ENCODE peak calls at places on chromosomes 6 and 20, in five cellular contexts. E is IMR-90, B is H1, K is neuronal stem cell, N is trophoblast cell. J is an unnamed sample. For H3K79me1, the result is how much of the 10 kb centered on the place peaks cover.

GRCh38 chr6:38901802-38902522 is 146.6 kb upstream of the GLP1R start:
- DNase-seq in E (no peak), B (no peak), K (no peak), N (no peak), J (peak)

GRCh38 chr6:31079656-31080261 is 32.6 kb downstream of the C6orf15 start:
- DNase-seq in E (peak), B (peak), K (peak), N (peak), J (peak)

GRCh38 chr6:2763345-2763841 is 1.8 kb upstream of the WRNIP1 start:
- DNase-seq in E (no peak), B (no peak), K (no peak), N (peak), J (peak)

GRCh38 chr6:48307583-48307982 is 196.6 kb upstream of the PTCHD4 start:
- DNase-seq in E (no peak), B (no peak), K (no peak), N (no peak), J (no peak)

GRCh38 chr6:113464959-113465358 is 392.2 kb upstream of the MARCKS start:
- DNase-seq in E (peak), B (no peak), K (no peak), N (no peak), J (no peak)

GRCh38 chr6:169839898-169840631 is 88.6 kb downstream of the ERMARD start:
- DNase-seq in E (no peak), B (peak), K (no peak), N (no peak), J (peak)

GRCh38 chr6:83904395-83904794 is 44.9 kb downstream of the CYB5R4 start:
- DNase-seq in E (no peak), B (no peak), K (no peak), N (no peak), J (no peak)

GRCh38 chr20:23225407-23226060 is 125.1 kb upstream of the NXT1 start:
- DNase-seq in E (peak), B (no peak), K (no peak), N (peak), J (no peak)

GRCh38 chr20:36116813-36117441 is 37.6 kb upstream of the EPB41L1 start:
- DNase-seq in E (peak), B (no peak), K (no peak), N (no peak), J (no peak)

GRCh38 chr6:144352310-144352709 is 67.2 kb downstream of the UTRN start:
- DNase-seq in E (no peak), B (no peak), K (no peak), N (no peak), J (no peak)

GRCh38 chr6:100035873-100036653 is 42.0 kb upstream of the MCHR2 start:
- DNase-seq in E (no peak), B (no peak), K (no peak), N (no peak), J (no peak)

GRCh38 chr6:108896111-108896661 is 48.0 kb downstream of the ARMC2 start:
- DNase-seq in E (peak), B (no peak), K (no peak), N (no peak), J (no peak)

GRCh38 chr20:35947489-35947888 is 6.8 kb downstream of the SCAND1 start:
- DNase-seq in E (peak), B (peak), K (no peak), N (no peak), J (peak)

GRCh38 chr20:35260426-35260825 is 17.5 kb downstream of the MMP24OS start:
- DNase-seq in E (no peak), B (no peak), K (no peak), N (no peak), J (peak)

GRCh38 chr6:170394980-170395379 is 88.4 kb downstream of the FAM120B start:
- DNase-seq in E (no peak), B (no peak), K (no peak), N (no peak), J (no peak)

GRCh38 chr20:59031326-59032022 is 661 bp downstream of the ATP5F1E start:
- DNase-seq in E (no peak), B (no peak), K (no peak), N (no peak), J (no peak)

GRCh38 chr6:121590438-121590837 is 155.0 kb downstream of the GJA1 start:
- DNase-seq in E (peak), B (no peak), K (no peak), N (no peak), J (no peak)

GRCh38 chr6:126038234-126038633 is 51.9 kb downstream of the TRMT11 start:
- DNase-seq in E (no peak), B (no peak), K (no peak), N (no peak), J (no peak)

GRCh38 chr6:114154812-114155211 is 183.9 kb upstream of the HDAC2 start:
- DNase-seq in E (no peak), B (no peak), K (no peak), N (no peak), J (no peak)

GRCh38 chr6:113489946-113490345 is 367.2 kb upstream of the MARCKS start:
- DNase-seq in E (no peak), B (no peak), K (no peak), N (no peak), J (no peak)

GRCh38 chr20:55488593-55488992 is 516.7 kb downstream of the CBLN4 start:
- DNase-seq in E (no peak), B (no peak), K (no peak), N (no peak), J (no peak)

GRCh38 chr6:111661541-111662041 is 55.9 kb upstream of the TRAF3IP2 start:
- DNase-seq in E (no peak), B (peak), K (no peak), N (no peak), J (peak)

GRCh38 chr20:64169089-64169560 is 4.9 kb downstream of the MYT1 start:
- DNase-seq in E (no peak), B (no peak), K (no peak), N (no peak), J (no peak)

GRCh38 chr6:45658958-45659357 is 281.2 kb upstream of the SUPT3H start:
- DNase-seq in E (no peak), B (no peak), K (no peak), N (no peak), J (no peak)

GRCh38 chr20:50580016-50580747 is 70.0 kb downstream of the PTPN1 start:
- DNase-seq in E (peak), B (peak), K (peak), N (peak), J (peak)

GRCh38 chr6:129671442-129672344 is 38.3 kb downstream of the ARHGAP18 start:
- DNase-seq in E (no peak), B (no peak), K (no peak), N (no peak), J (no peak)

GRCh38 chr6:166598441-166599138 is 12.1 kb upstream of the RAMACL start:
- DNase-seq in E (peak), B (no peak), K (no peak), N (peak), J (no peak)

GRCh38 chr6:150184850-150185480 is 42.1 kb downstream of the PPP1R14C start:
- DNase-seq in E (no peak), B (no peak), K (no peak), N (no peak), J (no peak)

GRCh38 chr6:2807342-2808090 is 34.1 kb downstream of the SERPINB1 start:
- DNase-seq in E (peak), B (no peak), K (no peak), N (no peak), J (no peak)

GRCh38 chr6:134539865-134540323 is 222.0 kb upstream of the SGK1 start:
- DNase-seq in E (no peak), B (no peak), K (no peak), N (no peak), J (no peak)

GRCh38 chr6:139250296-139251274 is 41.2 kb downstream of the TXLNB start:
- DNase-seq in E (peak), B (peak), K (peak), N (peak), J (peak)

GRCh38 chr6:162627362-162627761 is 100.2 kb downstream of the PRKN start:
- DNase-seq in E (no peak), B (no peak), K (no peak), N (no peak), J (no peak)
- H4K8ac ChIP-seq in E (no peak), B (no peak), K (no peak), N (no peak), J (no peak)

DNA sequence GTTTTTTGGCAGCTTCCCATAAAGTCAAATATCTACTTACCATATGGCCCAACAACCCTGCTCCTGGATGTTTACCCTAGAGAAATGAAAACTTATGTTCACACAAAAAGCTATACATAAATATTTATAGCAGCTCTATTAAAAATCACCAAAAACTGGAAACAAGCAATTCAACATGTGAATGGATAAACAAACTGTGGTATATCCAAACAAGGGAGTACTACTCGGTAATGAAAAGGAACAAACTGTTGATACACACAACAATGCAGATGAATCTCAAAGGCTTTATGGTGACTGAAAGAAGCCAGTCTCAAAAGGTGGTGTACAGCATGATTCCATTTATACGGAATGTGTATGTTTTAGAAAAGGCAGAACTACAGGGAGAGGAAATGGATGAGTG is 48.4 kb downstream of the PREX1 start:
- DNase-seq in E (no peak), B (no peak), K (no peak), N (no peak), J (no peak)
- H3K79me1 ChIP-seq in E (under half), B (under half), K (under half), N (under half), J (under half)

DNA sequence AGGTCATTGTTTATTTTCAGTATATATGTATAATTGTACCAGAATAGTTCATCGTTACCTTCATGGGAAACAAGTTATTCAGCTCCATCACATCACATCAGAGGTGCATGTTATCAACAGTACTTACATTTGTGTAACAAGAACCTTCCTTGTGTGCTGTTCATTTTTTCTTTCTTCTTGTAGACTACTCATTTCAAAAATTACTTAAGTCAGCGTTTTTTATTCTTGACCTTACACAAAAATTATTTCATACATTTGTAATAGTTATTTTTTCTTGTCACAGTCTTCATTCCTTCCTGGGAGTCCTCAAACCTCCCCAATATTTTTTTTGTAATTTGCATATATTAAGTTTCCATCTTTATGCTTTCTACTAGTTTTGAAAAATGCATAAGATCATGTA is 725.7 kb upstream of the ADGRB3 start:
- DNase-seq in E (no peak), B (no peak), K (no peak), N (no peak), J (no peak)
- H4K8ac ChIP-seq in E (no peak), B (no peak), K (no peak), N (no peak), J (no peak)

DNA sequence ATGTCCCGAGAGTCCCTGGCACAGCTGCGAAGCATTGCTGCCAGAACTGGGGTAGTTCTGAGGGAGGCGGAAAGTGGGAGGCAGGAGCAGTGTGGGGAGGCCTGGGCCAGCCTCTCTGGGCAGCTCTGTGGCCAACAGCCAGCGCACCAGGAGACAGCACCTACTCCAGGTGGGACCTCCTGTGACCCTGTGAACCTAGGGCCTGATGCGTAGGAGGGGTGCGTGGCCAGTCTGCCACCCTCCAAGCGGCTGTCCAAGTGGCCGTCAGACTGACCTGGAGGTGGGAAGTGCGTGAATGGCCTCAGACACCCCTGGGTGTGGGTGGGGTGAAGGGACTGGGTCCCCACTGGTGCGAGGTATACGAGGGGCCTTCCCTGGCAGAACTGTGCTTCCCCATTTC is 15.5 kb downstream of the SS18L1 start:
- DNase-seq in E (no peak), B (no peak), K (no peak), N (no peak), J (no peak)
- H3K79me1 ChIP-seq in E (under half), B (under half), K (under half), N (under half), J (under half)

GRCh38 chr6:7137335-7138106 is 29.8 kb downstream of the RREB1 start:
- DNase-seq in E (peak), B (peak), K (no peak), N (no peak), J (peak)

GRCh38 chr6:7134999-7135735 is 27.4 kb downstream of the RREB1 start:
- DNase-seq in E (no peak), B (no peak), K (no peak), N (no peak), J (no peak)

GRCh38 chr6:7138111-7138510 is 30.4 kb downstream of the RREB1 start:
- DNase-seq in E (no peak), B (no peak), K (no peak), N (no peak), J (no peak)

GRCh38 chr6:7135755-7136154 is 28.0 kb downstream of the RREB1 start:
- DNase-seq in E (no peak), B (no peak), K (no peak), N (no peak), J (no peak)

DNA sequence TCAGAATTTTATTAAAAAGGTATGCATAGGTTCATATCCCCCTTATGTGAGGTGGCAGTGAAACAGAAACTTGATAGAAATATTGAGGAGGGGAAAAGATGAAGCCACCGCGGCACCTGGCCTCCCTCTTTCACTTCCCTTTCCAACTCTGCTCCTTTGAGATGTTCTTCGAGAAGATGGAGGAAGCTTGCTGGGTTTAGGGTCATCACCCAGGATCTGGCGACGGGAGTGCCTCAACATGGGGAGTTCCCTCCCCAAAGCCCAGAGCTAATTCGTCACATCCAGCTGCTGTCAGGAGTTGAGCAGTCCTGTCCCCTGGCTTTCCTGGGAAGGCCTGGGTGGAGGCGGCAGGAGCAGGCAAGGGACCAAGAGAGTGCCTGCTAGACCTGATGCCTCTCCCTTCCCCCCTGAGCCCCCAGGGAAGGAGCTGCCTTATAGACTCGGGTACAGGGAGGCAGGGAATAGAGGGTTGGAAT is 29.1 kb downstream of the RREB1 start:
- DNase-seq in E (no peak), B (peak), K (no peak), N (no peak), J (no peak)
- H4K8ac ChIP-seq in E (peak), B (no peak), K (no peak), N (no peak), J (no peak)

GRCh38 chr20:34072778-34073177 is 39.3 kb downstream of the EIF2S2 start:
- DNase-seq in E (no peak), B (no peak), K (no peak), N (no peak), J (no peak)
- H3K79me1 ChIP-seq in E (under half), B (under half), K (under half), N (under half), J (under half)

GRCh38 chr6:90033872-90034271 is 139.6 kb downstream of the GJA10 start:
- DNase-seq in E (no peak), B (no peak), K (no peak), N (no peak), J (no peak)
- H4K8ac ChIP-seq in E (no peak), B (no peak), K (no peak), N (no peak), J (no peak)

GRCh38 chr20:57679113-57679512 is 30.7 kb downstream of the PMEPA1 start:
- DNase-seq in E (no peak), B (no peak), K (no peak), N (no peak), J (no peak)
- H3K79me1 ChIP-seq in E (under half), B (under half), K (under half), N (under half), J (under half)

DNA sequence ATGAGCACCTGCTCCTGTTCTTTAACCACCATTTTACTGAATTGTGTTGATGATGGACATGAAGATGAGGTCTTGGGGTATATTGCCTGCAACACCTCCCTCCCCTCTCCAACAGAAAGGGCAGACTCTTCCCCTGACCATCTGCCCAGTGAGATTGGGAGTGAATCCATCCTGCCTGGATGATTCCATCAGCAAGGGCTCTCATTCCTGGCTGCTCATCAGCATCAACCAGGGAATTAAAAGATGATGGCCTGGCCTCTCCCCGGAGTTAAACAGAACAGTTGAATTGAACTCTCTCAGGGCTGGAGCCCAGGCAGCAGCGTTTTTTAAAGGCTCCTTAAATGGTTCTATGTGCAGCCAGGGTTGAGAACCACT is 14.5 kb upstream of the MRPS18A start:
- DNase-seq in E (no peak), B (no peak), K (no peak), N (no peak), J (no peak)
- H4K8ac ChIP-seq in E (peak), B (no peak), K (no peak), N (no peak), J (no peak)